ENCODE peak calls at places on chromosomes 13 and 19, in six cellular contexts. S is WTC11, I is K562, E is H1, R is GM12878, B is HepG2. C is an unnamed sample.

GRCh38 chr13:74288361-74288911 is 154.2 kb upstream of the KLF12 start:
- DNase-seq in R (no peak), B (no peak), E (peak; percentile 47), S (peak; percentile 16), I (no peak), C (no peak)

GRCh38 chr19:32924200-32924599 is 47.6 kb downstream of the CEP89 start:
- DNase-seq in I (no peak), E (no peak), S (no peak), B (no peak), R (no peak), C (no peak)

GRCh38 chr19:52398091-52398461 is 427 bp downstream of the ZNF528 start:
- DNase-seq in B (peak; percentile 6), I (peak; percentile 15), R (no peak), S (peak; percentile 19), E (no peak), C (no peak)

GRCh38 chr13:19860884-19861655 is 2.4 kb downstream of the ZMYM5 start:
- DNase-seq in I (no peak), S (no peak), E (no peak), B (peak; percentile 77), R (no peak), C (peak; percentile 80)

GRCh38 chr19:50030225-50030624 is 4.4 kb downstream of the ZNF473 start:
- DNase-seq in E (no peak), B (no peak), I (no peak), S (no peak), R (no peak), C (no peak)

GRCh38 chr19:31639306-31639705 is 290.1 kb upstream of the TSHZ3 start:
- DNase-seq in I (no peak), B (no peak), R (no peak), S (no peak), E (no peak), C (no peak)

GRCh38 chr19:44649578-44650145 is 6.0 kb downstream of the PVR start:
- DNase-seq in R (no peak), I (no peak), B (no peak), E (no peak), S (no peak), C (no peak)

GRCh38 chr13:74554581-74555290 is 420.5 kb upstream of the KLF12 start:
- DNase-seq in B (no peak), R (no peak), E (no peak), I (no peak), S (no peak), C (no peak)

GRCh38 chr13:65468628-65469027 is 1761.5 kb downstream of the PCDH9 start:
- DNase-seq in S (no peak), R (no peak), E (no peak), B (no peak), I (no peak), C (no peak)

GRCh38 chr13:109744512-109745051 is 41.8 kb downstream of the IRS2 start:
- DNase-seq in B (no peak), I (no peak), E (no peak), R (no peak), S (no peak), C (no peak)

GRCh38 chr13:43848250-43848649 is 31.3 kb downstream of the CCDC122 start:
- DNase-seq in E (no peak), R (no peak), S (no peak), B (peak; percentile 76), I (no peak), C (no peak)

GRCh38 chr19:2246014-2246620 is 3.0 kb upstream of the AMH start:
- DNase-seq in E (no peak), R (no peak), I (no peak), S (no peak), B (no peak), C (no peak)

GRCh38 chr13:57704031-57704430 is 72.5 kb downstream of the PCDH17 start:
- DNase-seq in R (no peak), S (no peak), B (no peak), E (no peak), I (no peak), C (no peak)

GRCh38 chr19:51097796-51098195 is 10.4 kb downstream of the CTU1 start:
- DNase-seq in R (no peak), B (no peak), E (no peak), I (no peak), S (no peak), C (no peak)

GRCh38 chr19:51097166-51097736 is 11.0 kb downstream of the CTU1 start:
- DNase-seq in E (peak; percentile 89), S (peak; percentile 83), R (no peak), I (peak; percentile 76), B (peak; percentile 34), C (peak; percentile 31)

GRCh38 chr19:51099070-51099382 is 9.2 kb downstream of the CTU1 start:
- DNase-seq in I (no peak), S (no peak), E (no peak), R (no peak), B (no peak), C (no peak)

GRCh38 chr19:51096473-51097165 is 11.6 kb downstream of the CTU1 start:
- DNase-seq in B (no peak), R (no peak), S (no peak), E (no peak), I (no peak), C (peak; percentile 21)

GRCh38 chr19:51098366-51099069 is 9.7 kb downstream of the CTU1 start:
- DNase-seq in E (no peak), B (no peak), R (no peak), I (no peak), S (no peak), C (no peak)
- TF ChIP-seq ATF3 in E (no peak), B (no peak), R (no peak), I (no peak), S (no peak), C (no peak)

DNA sequence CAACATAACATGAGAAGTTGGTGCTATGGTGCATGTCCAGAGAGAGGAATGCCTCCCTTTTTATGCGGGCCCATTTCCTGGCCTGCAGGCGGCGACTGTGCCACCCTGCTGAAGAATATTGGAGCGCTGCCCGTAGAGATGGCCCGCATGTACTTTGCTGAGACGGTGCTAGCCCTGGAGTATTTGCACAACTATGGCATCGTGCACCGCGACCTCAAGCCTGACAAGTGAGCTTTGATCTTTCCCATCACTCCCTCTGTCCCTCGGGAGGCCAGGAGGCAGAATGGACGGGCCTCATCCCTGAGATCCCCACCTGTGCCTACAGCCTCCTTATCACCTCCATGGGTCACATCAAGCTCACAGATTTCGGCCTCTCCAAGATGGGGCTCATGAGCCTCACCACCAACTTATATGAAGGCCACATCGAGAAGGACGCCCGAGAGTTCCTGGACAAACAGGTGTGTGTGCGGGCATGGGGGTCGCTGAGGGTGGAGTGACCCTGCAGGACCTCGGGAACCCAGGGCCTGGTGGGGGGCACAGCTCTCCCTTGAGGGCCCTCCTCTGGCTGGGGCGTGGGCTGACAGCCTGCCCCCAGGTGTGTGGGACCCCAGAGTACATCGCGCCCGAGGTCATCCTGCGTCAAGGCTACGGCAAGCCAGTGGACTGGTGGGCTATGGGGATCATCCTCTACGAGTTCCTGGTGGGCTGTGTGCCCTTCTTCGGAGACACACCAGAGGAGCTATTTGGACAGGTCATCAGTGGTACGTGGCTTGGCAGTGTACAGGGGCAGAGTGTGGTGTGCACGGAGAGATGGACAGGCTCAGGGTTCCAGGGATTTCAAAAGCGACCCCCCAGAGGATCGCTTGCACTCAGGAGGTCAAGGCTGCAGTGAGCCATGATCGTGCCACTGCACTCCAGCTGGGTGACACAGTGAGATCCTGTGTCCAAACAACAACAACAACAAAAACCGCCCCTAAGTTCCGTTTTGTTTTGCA is 16.2 kb downstream of the DNASE2 start:
- DNase-seq in E (no peak), B (peak; percentile 75), I (no peak), R (no peak), S (no peak), C (no peak)
- TF ChIP-seq SP1 in E (no peak), B (no peak), I (no peak), R (no peak), S (no peak), C (no peak)

GRCh38 chr19:21492932-21493906 is 12.2 kb upstream of the ZNF429 start:
- DNase-seq in E (no peak), I (no peak), B (no peak), R (no peak), S (no peak), C (no peak)

GRCh38 chr19:21487969-21488368 is 17.4 kb upstream of the ZNF429 start:
- DNase-seq in I (no peak), R (no peak), S (no peak), B (no peak), E (no peak), C (no peak)

GRCh38 chr19:21496876-21497275 is 8.5 kb upstream of the ZNF429 start:
- DNase-seq in E (no peak), S (no peak), R (no peak), I (no peak), B (no peak), C (no peak)

DNA sequence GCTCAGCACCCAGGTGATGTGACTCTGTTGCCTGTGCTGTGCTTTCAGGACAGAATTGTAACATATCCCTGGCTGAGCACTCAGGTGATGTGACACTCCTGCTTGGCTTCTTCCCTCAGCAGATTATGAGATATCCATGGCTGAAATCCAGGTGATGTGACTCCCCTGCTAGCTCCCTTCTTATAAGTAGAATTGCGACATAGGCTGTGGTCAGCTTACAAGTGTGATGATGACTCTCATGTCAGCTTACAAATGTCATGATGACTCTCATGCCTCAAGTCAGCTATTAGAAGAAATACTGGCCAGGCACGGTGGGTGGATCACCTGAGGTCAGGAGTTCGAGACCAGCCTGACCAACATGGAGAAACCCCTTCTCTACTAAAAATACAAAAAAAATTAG is 14.2 kb upstream of the ZNF429 start:
- DNase-seq in S (no peak), E (no peak), I (no peak), B (no peak), R (no peak), C (no peak)
- TF ChIP-seq ATF3 in S (no peak), E (no peak), I (no peak), B (no peak), R (no peak), C (no peak)

GRCh38 chr19:17390665-17391370 is 3.2 kb downstream of the CCDC194 start:
- DNase-seq in E (peak; percentile 92), R (no peak), S (peak; percentile 98), B (peak; percentile 83), I (peak; percentile 97), C (peak; percentile 80)

GRCh38 chr19:17380426-17381138 is 3.4 kb upstream of the PLVAP start:
- DNase-seq in E (no peak), I (no peak), R (no peak), B (no peak), S (no peak), C (no peak)

GRCh38 chr19:17389957-17390664 is 3.9 kb downstream of the CCDC194 start:
- DNase-seq in I (peak; percentile 53), B (no peak), R (no peak), S (no peak), E (no peak), C (no peak)

GRCh38 chr19:17389288-17389687 is 4.7 kb downstream of the CCDC194 start:
- DNase-seq in B (no peak), E (no peak), I (no peak), S (no peak), R (no peak), C (no peak)

DNA sequence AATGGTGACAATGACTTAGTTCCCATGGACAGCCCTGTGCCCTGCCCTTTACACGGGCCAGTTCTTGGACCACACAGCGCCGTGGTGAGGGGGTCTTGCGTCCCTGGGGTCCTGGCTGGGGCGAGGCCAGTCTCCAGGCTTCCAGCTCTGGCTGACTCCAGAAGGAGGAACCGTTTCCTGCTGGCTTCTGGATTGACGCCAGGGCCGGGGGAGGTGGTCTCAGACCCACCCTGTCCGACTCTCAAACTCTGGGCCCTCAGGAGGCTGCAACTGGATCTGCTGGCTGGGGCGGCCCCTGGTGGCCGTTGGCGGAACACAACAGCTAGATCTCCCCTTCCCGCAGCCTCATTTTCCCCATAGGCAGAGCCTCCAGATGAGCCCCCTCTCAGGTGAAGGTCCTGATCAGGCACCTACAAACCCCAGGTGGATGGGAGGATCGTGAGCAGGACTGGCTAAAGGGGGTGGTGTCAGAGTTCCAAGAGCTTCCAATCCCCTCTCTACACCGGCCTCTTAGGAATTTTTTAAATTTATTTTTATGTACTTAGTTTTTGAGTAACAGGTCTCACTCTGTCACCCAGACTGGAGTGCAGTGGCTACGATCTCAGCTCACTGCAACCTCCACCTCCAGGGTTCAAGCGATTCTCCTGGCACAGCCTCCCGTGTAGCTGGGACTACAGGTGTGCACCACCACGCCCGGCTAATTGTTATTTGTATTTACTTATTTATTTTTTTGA is 8.0 kb downstream of the CCDC194 start:
- DNase-seq in B (peak; percentile 41), E (peak; percentile 92), R (no peak), I (peak; percentile 75), S (peak; percentile 89), C (no peak)
- TF ChIP-seq SP1 in B (no peak), E (no peak), R (no peak), I (no peak), S (no peak), C (no peak)

C was measured in HCT116.